ENCODE peak calls at places on chromosomes 16 and 17, in four cellular contexts. One of them, this sample, is unnamed.

GRCh38 chr16:51922476-51922875 is 624.5 kb downstream of the TOX3 start:
- DNase-seq in GM12865: no peak
- DNase-seq in fibroblast of the aortic adventitia: no peak
- DNase-seq in Peyer's patch: no peak
- DNase-seq in this sample: no peak

GRCh38 chr16:17887963-17888362 is 417.2 kb upstream of the XYLT1 start:
- DNase-seq in GM12865: no peak
- DNase-seq in fibroblast of the aortic adventitia: no peak
- DNase-seq in Peyer's patch: no peak
- DNase-seq in this sample: no peak

GRCh38 chr16:73213761-73214480 is 166.0 kb upstream of the ZFHX3 start:
- DNase-seq in GM12865: no peak
- DNase-seq in fibroblast of the aortic adventitia: no peak
- DNase-seq in Peyer's patch: no peak
- DNase-seq in this sample: no peak

GRCh38 chr17:57166803-57167202 is 81.8 kb downstream of the AKAP1 start:
- DNase-seq in GM12865: no peak
- DNase-seq in fibroblast of the aortic adventitia: no peak
- DNase-seq in Peyer's patch: no peak
- DNase-seq in this sample: no peak

GRCh38 chr16:81650982-81651562 is 128.0 kb upstream of the PLCG2 start:
- DNase-seq in GM12865: no peak
- DNase-seq in fibroblast of the aortic adventitia: peak; percentile 33
- DNase-seq in Peyer's patch: peak; percentile 71
- DNase-seq in this sample: no peak

GRCh38 chr16:8678068-8678927 is 3.9 kb downstream of the ABAT start:
- DNase-seq in GM12865: no peak
- DNase-seq in fibroblast of the aortic adventitia: peak; percentile 62
- DNase-seq in Peyer's patch: no peak
- DNase-seq in this sample: no peak

GRCh38 chr17:41386227-41386626 is 4.1 kb upstream of the KRT34 start:
- DNase-seq in GM12865: no peak
- DNase-seq in fibroblast of the aortic adventitia: no peak
- DNase-seq in Peyer's patch: no peak
- DNase-seq in this sample: no peak

GRCh38 chr17:4499431-4500187 is 928 bp downstream of the SPNS2 start:
- DNase-seq in GM12865: no peak
- DNase-seq in fibroblast of the aortic adventitia: no peak
- DNase-seq in Peyer's patch: no peak
- DNase-seq in this sample: no peak

GRCh38 chr16:66580605-66581209 is 1.4 kb downstream of the CMTM2 start:
- DNase-seq in GM12865: no peak
- DNase-seq in fibroblast of the aortic adventitia: peak; percentile 80
- DNase-seq in Peyer's patch: no peak
- DNase-seq in this sample: no peak

GRCh38 chr17:62722625-62723024 is 85.5 kb downstream of the MARCHF10 start:
- DNase-seq in GM12865: no peak
- DNase-seq in fibroblast of the aortic adventitia: no peak
- DNase-seq in Peyer's patch: no peak
- DNase-seq in this sample: no peak

GRCh38 chr16:58639230-58639629 is 9.6 kb upstream of the CNOT1 start:
- DNase-seq in GM12865: no peak
- DNase-seq in fibroblast of the aortic adventitia: no peak
- DNase-seq in Peyer's patch: no peak
- DNase-seq in this sample: no peak

GRCh38 chr17:77611791-77612466 is 346.6 kb upstream of the TNRC6C start:
- DNase-seq in GM12865: no peak
- DNase-seq in fibroblast of the aortic adventitia: no peak
- DNase-seq in Peyer's patch: peak; percentile 32
- DNase-seq in this sample: no peak

GRCh38 chr16:717651-718245 is 2.8 kb downstream of the METRN start:
- DNase-seq in GM12865: no peak
- DNase-seq in fibroblast of the aortic adventitia: no peak
- DNase-seq in Peyer's patch: no peak
- DNase-seq in this sample: no peak

GRCh38 chr16:85991425-85991824 is 92.5 kb downstream of the IRF8 start:
- DNase-seq in GM12865: no peak
- DNase-seq in fibroblast of the aortic adventitia: no peak
- DNase-seq in Peyer's patch: no peak
- DNase-seq in this sample: peak; percentile 16

GRCh38 chr17:37483311-37484039 is 6.2 kb upstream of the DUSP14 start:
- DNase-seq in GM12865: peak; percentile 20
- DNase-seq in fibroblast of the aortic adventitia: peak; percentile 86
- DNase-seq in Peyer's patch: no peak
- DNase-seq in this sample: peak; percentile 41

GRCh38 chr17:2563061-2563460 is 30.4 kb upstream of the PAFAH1B1 start:
- DNase-seq in GM12865: peak; percentile 9
- DNase-seq in fibroblast of the aortic adventitia: no peak
- DNase-seq in Peyer's patch: no peak
- DNase-seq in this sample: no peak

GRCh38 chr17:59601130-59601529 is 18.6 kb upstream of the CLTC start:
- DNase-seq in GM12865: peak; percentile 66
- DNase-seq in fibroblast of the aortic adventitia: no peak
- DNase-seq in Peyer's patch: no peak
- DNase-seq in this sample: peak; percentile 34

GRCh38 chr17:59327891-59328290 is 3.6 kb upstream of the YPEL2 start:
- DNase-seq in GM12865: no peak
- DNase-seq in fibroblast of the aortic adventitia: no peak
- DNase-seq in Peyer's patch: no peak
- DNase-seq in this sample: no peak

GRCh38 chr17:10631048-10631700 is 25.9 kb downstream of the MYH3 start:
- DNase-seq in GM12865: peak; percentile 29
- DNase-seq in fibroblast of the aortic adventitia: peak; percentile 40
- DNase-seq in Peyer's patch: peak; percentile 62
- DNase-seq in this sample: peak; percentile 66

GRCh38 chr17:66814570-66814969 is 20.3 kb upstream of the CACNG5 start:
- DNase-seq in GM12865: no peak
- DNase-seq in fibroblast of the aortic adventitia: no peak
- DNase-seq in Peyer's patch: no peak
- DNase-seq in this sample: no peak

GRCh38 chr17:5703736-5704135 is 119.4 kb upstream of the NLRP1 start:
- DNase-seq in GM12865: no peak
- DNase-seq in fibroblast of the aortic adventitia: no peak
- DNase-seq in Peyer's patch: peak; percentile 21
- DNase-seq in this sample: no peak

GRCh38 chr17:71993363-71993762 is 127.5 kb upstream of the SOX9 start:
- DNase-seq in GM12865: no peak
- DNase-seq in fibroblast of the aortic adventitia: no peak
- DNase-seq in Peyer's patch: no peak
- DNase-seq in this sample: no peak

GRCh38 chr17:61519754-61520440 is 67.7 kb downstream of the TBX4 start:
- DNase-seq in GM12865: no peak
- DNase-seq in fibroblast of the aortic adventitia: no peak
- DNase-seq in Peyer's patch: no peak
- DNase-seq in this sample: no peak

GRCh38 chr17:43026610-43027009 is 1.6 kb downstream of the RND2 start:
- DNase-seq in GM12865: no peak
- DNase-seq in fibroblast of the aortic adventitia: no peak
- DNase-seq in Peyer's patch: no peak
- DNase-seq in this sample: no peak

GRCh38 chr17:43025766-43026537 is 921 bp downstream of the RND2 start:
- DNase-seq in GM12865: no peak
- DNase-seq in fibroblast of the aortic adventitia: no peak
- DNase-seq in Peyer's patch: no peak
- DNase-seq in this sample: no peak

GRCh38 chr17:43027091-43028032 is 2.3 kb downstream of the RND2 start:
- DNase-seq in GM12865: no peak
- DNase-seq in fibroblast of the aortic adventitia: no peak
- DNase-seq in Peyer's patch: no peak
- DNase-seq in this sample: no peak

GRCh38 chr17:43025290-43025657 is 243 bp downstream of the RND2 start:
- DNase-seq in GM12865: no peak
- DNase-seq in fibroblast of the aortic adventitia: no peak
- DNase-seq in Peyer's patch: no peak
- DNase-seq in this sample: peak; percentile 34

GRCh38 chr17:43024407-43025289 is at the start of gene RND2:
- DNase-seq in GM12865: peak; percentile 88
- DNase-seq in fibroblast of the aortic adventitia: peak; percentile 95
- DNase-seq in Peyer's patch: peak; percentile 93
- DNase-seq in this sample: peak; percentile 93
- TF ChIP-seq CTCF in GM12865: peak; percentile 76
- TF ChIP-seq CTCF in fibroblast of the aortic adventitia: peak; percentile 85
- TF ChIP-seq CTCF in Peyer's patch: peak; percentile 62
- TF ChIP-seq CTCF in this sample: peak; percentile 64

GRCh38 chr17:81713004-81713555 is 996 bp downstream of the SLC25A10 start:
- DNase-seq in GM12865: no peak
- DNase-seq in fibroblast of the aortic adventitia: no peak
- DNase-seq in Peyer's patch: no peak
- DNase-seq in this sample: no peak

GRCh38 chr17:81712468-81713003 is 452 bp downstream of the SLC25A10 start:
- DNase-seq in GM12865: no peak
- DNase-seq in fibroblast of the aortic adventitia: no peak
- DNase-seq in Peyer's patch: no peak
- DNase-seq in this sample: peak; percentile 75

GRCh38 chr17:81710514-81711308 is 1.4 kb upstream of the SLC25A10 start:
- DNase-seq in GM12865: no peak
- DNase-seq in fibroblast of the aortic adventitia: no peak
- DNase-seq in Peyer's patch: peak; percentile 58
- DNase-seq in this sample: no peak

GRCh38 chr17:81713556-81714411 is 1.7 kb downstream of the SLC25A10 start:
- DNase-seq in GM12865: no peak
- DNase-seq in fibroblast of the aortic adventitia: no peak
- DNase-seq in Peyer's patch: peak; percentile 78
- DNase-seq in this sample: no peak

GRCh38 chr17:81711814-81712467 is at the start of gene SLC25A10:
- DNase-seq in GM12865: peak; percentile 92
- DNase-seq in fibroblast of the aortic adventitia: peak; percentile 51
- DNase-seq in Peyer's patch: peak; percentile 94
- DNase-seq in this sample: peak; percentile 94
- TF ChIP-seq CTCF in GM12865: no peak
- TF ChIP-seq CTCF in fibroblast of the aortic adventitia: no peak
- TF ChIP-seq CTCF in Peyer's patch: no peak
- TF ChIP-seq CTCF in this sample: no peak

DNA sequence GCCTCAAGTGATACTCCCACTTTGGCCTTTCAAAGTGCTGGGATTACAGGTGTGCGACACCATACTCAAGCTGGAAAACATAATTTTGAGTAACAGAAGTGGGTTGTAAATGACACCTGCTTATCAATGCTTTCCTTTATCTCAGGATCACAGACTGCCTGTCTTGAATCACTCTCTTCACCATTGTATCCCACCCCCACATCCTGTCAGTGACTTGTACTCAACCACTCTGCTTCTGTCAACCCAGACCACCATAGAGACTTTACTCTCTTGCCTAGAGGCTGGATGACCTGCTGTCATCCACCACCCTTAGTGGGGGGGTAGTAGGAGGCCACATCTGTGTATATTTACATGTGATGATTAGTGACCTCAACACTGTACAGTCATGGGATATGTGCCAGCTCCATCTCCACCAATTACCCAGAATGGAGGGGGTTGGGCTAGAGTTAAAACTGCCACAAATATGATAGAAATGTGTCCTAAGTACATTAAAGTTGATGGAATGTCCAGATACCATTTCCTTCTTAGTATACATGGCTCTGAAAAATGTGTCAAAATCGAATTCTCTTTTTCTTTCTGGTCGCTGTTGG is 338.7 kb downstream of the GRIN2A start:
- DNase-seq in GM12865: peak; percentile 14
- DNase-seq in fibroblast of the aortic adventitia: no peak
- DNase-seq in Peyer's patch: no peak
- DNase-seq in this sample: no peak
- TF ChIP-seq CTCF in GM12865: no peak
- TF ChIP-seq CTCF in fibroblast of the aortic adventitia: no peak
- TF ChIP-seq CTCF in Peyer's patch: no peak
- TF ChIP-seq CTCF in this sample: no peak

DNA sequence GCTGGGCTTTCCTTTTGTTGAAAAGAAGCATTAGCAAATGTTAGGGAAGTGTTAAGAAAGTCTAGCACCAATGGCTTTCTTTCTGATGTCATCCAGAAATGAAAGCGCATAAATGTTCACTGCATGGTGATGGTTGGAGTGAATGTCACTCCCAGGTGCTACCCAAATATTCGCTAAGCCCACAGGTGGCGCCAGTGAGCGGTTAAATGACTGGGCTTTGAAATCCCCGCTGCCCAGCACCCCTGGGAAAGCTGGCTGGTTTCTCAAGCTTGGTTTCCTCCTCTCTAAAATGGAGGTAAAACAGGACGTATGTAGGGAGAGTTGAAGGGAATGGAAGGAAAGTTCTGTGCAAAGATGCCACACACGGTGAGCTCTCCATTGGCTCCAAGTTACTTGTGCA is 104.4 kb downstream of the IRX5 start:
- DNase-seq in GM12865: peak; percentile 34
- DNase-seq in fibroblast of the aortic adventitia: peak; percentile 12
- DNase-seq in Peyer's patch: peak; percentile 45
- DNase-seq in this sample: peak; percentile 63
- TF ChIP-seq CTCF in GM12865: peak; percentile 47
- TF ChIP-seq CTCF in fibroblast of the aortic adventitia: peak; percentile 39
- TF ChIP-seq CTCF in Peyer's patch: no peak
- TF ChIP-seq CTCF in this sample: no peak